ENCODE peak calls at places on chromosome 22, in five cellular contexts. Q is adrenal gland; O is stomach; X is RWPE1; W is stimulated activated naive B cell treated with anti-CD40 and anti-IgM and Interleukin-4, amounts not matched to agents 10 μg/mL and 1 μg/mL and 100 μg/mL, for 72 hours. K is an unnamed sample.

GRCh38 chr22:24925586-24926427 is 20.7 kb downstream of the LHFPL7 start:
- DNase-seq in O (no peak), W (no peak), X (no peak), Q (no peak), K (no peak)

GRCh38 chr22:24768537-24769374 is 5.8 kb downstream of the PIWIL3 start:
- DNase-seq in O (peak; percentile 81), W (no peak), Q (peak; percentile 78), X (peak; percentile 34), K (peak; percentile 21)

GRCh38 chr22:39149915-39150847 is 2.3 kb downstream of the CBX7 start:
- DNase-seq in Q (no peak), W (no peak), O (no peak), X (no peak), K (no peak)

GRCh38 chr22:36323182-36323854 is 64.4 kb downstream of the MYH9 start:
- DNase-seq in X (no peak), O (peak; percentile 73), Q (peak; percentile 71), W (no peak), K (no peak)

GRCh38 chr22:43228330-43228729 is 41.4 kb upstream of the TTLL12 start:
- DNase-seq in X (peak; percentile 11), O (peak; percentile 43), W (no peak), Q (no peak), K (no peak)

GRCh38 chr22:37781434-37782059 is 26.2 kb upstream of the GCAT start:
- DNase-seq in X (no peak), W (no peak), O (no peak), Q (no peak), K (no peak)

GRCh38 chr22:19178065-19178658 is 374 bp downstream of the SLC25A1 start:
- DNase-seq in O (peak; percentile 60), Q (peak; percentile 60), W (no peak), X (peak; percentile 19), K (peak; percentile 32)

GRCh38 chr22:29039148-29039547 is 22.5 kb downstream of the C22orf31 start:
- DNase-seq in Q (no peak), X (no peak), O (peak; percentile 55), W (no peak), K (no peak)

GRCh38 chr22:22666307-22667091 is 22.1 kb downstream of the GGTLC2 start:
- DNase-seq in X (no peak), O (peak; percentile 38), Q (peak; percentile 41), W (peak; percentile 35), K (no peak)

GRCh38 chr22:26585104-26585790 is 4.7 kb downstream of the TPST2 start:
- DNase-seq in Q (peak; percentile 72), X (peak; percentile 42), O (peak; percentile 45), W (no peak), K (no peak)

GRCh38 chr22:46897246-46897623 is 134.8 kb downstream of the TBC1D22A start:
- DNase-seq in X (no peak), Q (no peak), O (peak; percentile 15), W (no peak), K (no peak)

GRCh38 chr22:46066691-46067090 is 83.6 kb upstream of the PPARA start:
- DNase-seq in O (peak; percentile 44), Q (no peak), X (no peak), W (no peak), K (peak; percentile 44)

GRCh38 chr22:40202225-40202944 is 24.7 kb downstream of the TNRC6B start:
- DNase-seq in W (no peak), Q (no peak), O (no peak), X (no peak), K (no peak)

GRCh38 chr22:29195964-29196666 is 9.6 kb upstream of the EMID1 start:
- DNase-seq in W (no peak), O (no peak), Q (no peak), X (no peak), K (no peak)

GRCh38 chr22:17703811-17704210 is 65.3 kb downstream of the BCL2L13 start:
- DNase-seq in Q (no peak), O (no peak), X (no peak), W (no peak), K (no peak)

GRCh38 chr22:27133951-27134664 is 476.7 kb downstream of the MIAT start:
- DNase-seq in X (peak; percentile 91), Q (no peak), O (peak; percentile 44), W (peak; percentile 9), K (no peak)

GRCh38 chr22:35375031-35375430 is 5.9 kb upstream of the HMOX1 start:
- DNase-seq in X (no peak), W (no peak), O (no peak), Q (no peak), K (no peak)

GRCh38 chr22:39820266-39820665 is 73.3 kb downstream of the ENTHD1 start:
- DNase-seq in Q (no peak), W (no peak), O (no peak), X (peak; percentile 71), K (no peak)

GRCh38 chr22:30830907-30831306 is 136.2 kb downstream of the OSBP2 start:
- DNase-seq in W (no peak), O (peak; percentile 55), X (peak; percentile 85), Q (no peak), K (no peak)

GRCh38 chr22:27135582-27135981 is 478.2 kb downstream of the MIAT start:
- DNase-seq in X (peak; percentile 76), W (no peak), O (no peak), Q (no peak), K (no peak)

GRCh38 chr22:48744283-48744641 is 1083.4 kb downstream of the BRD1 start:
- DNase-seq in W (no peak), X (no peak), O (peak; percentile 21), Q (no peak), K (no peak)

GRCh38 chr22:25637672-25638071 is 73.2 kb downstream of the GRK3 start:
- DNase-seq in Q (no peak), X (no peak), O (no peak), W (no peak), K (no peak)

GRCh38 chr22:50526849-50527801 is 1.7 kb upstream of the SCO2 start:
- DNase-seq in O (peak; percentile 72), Q (peak; percentile 48), X (no peak), W (peak; percentile 70), K (no peak)

GRCh38 chr22:49727881-49728563 is 99.7 kb downstream of the BRD1 start:
- DNase-seq in O (no peak), X (no peak), W (no peak), Q (no peak), K (no peak)

GRCh38 chr22:29820941-29821789 is 16.9 kb downstream of the ASCC2 start:
- DNase-seq in O (peak; percentile 94), W (peak; percentile 18), X (peak; percentile 73), Q (peak; percentile 74), K (no peak)

GRCh38 chr22:30079952-30080533 is at the start of gene HORMAD2:
- DNase-seq in W (peak; percentile 2), O (no peak), Q (no peak), X (no peak), K (no peak)

GRCh38 chr22:37164535-37164887 is 14.8 kb upstream of the IL2RB start:
- DNase-seq in X (no peak), Q (no peak), O (no peak), W (no peak), K (no peak)

GRCh38 chr22:38218661-38219331 is 17.0 kb downstream of the MAFF start:
- DNase-seq in Q (peak; percentile 84), W (no peak), O (peak; percentile 92), X (peak; percentile 71), K (no peak)

GRCh38 chr22:48780597-48781277 is 1046.9 kb downstream of the BRD1 start:
- DNase-seq in O (no peak), Q (peak; percentile 3), X (no peak), W (no peak), K (no peak)

GRCh38 chr22:41382098-41382578 is 396 bp downstream of the TEF start:
- DNase-seq in X (peak; percentile 57), W (peak; percentile 48), Q (peak; percentile 79), O (peak; percentile 66), K (peak; percentile 35)

GRCh38 chr22:38266120-38266519 is 6.7 kb downstream of the TMEM184B start:
- DNase-seq in X (no peak), O (peak; percentile 33), W (no peak), Q (no peak), K (no peak)

GRCh38 chr22:32050678-32051515 is 7.8 kb downstream of the SLC5A1 start:
- DNase-seq in W (no peak), X (peak; percentile 85), O (peak; percentile 52), Q (peak; percentile 53), K (no peak)